ENCODE peak calls at places on chromosome 3, in nine cellular contexts. R, L, V, Q, J, T, Y, G and U are unnamed samples.

GRCh38 chr3:127157181-127157828 is 35.6 kb upstream of the PRR23E start:
- DNase-seq in L (no peak), J (no peak), Q (no peak), R (no peak), T (no peak), Y (no peak), V (peak), G (peak), U (no peak)

GRCh38 chr3:46293035-46293724 is 50.9 kb downstream of the CCR3 start:
- DNase-seq in L (no peak), R (no peak), T (no peak), V (no peak), Q (peak), J (no peak), Y (no peak), G (no peak), U (no peak)

GRCh38 chr3:31399270-31399669 is 133.5 kb upstream of the STT3B start:
- DNase-seq in T (no peak), Y (no peak), L (no peak), Q (no peak), V (no peak), J (no peak), G (no peak), R (no peak), U (no peak)

GRCh38 chr3:36750737-36751136 is 13.6 kb downstream of the DCLK3 start:
- DNase-seq in G (no peak), J (no peak), L (no peak), Y (no peak), V (no peak), R (no peak), Q (no peak), T (no peak), U (no peak)

GRCh38 chr3:119149484-119149883 is 3.5 kb downstream of the TEX55 start:
- DNase-seq in L (peak), R (no peak), J (no peak), Y (no peak), V (no peak), T (no peak), Q (no peak), G (no peak), U (no peak)

GRCh38 chr3:39414421-39414907 is 7.9 kb downstream of the RPSA start:
- DNase-seq in V (no peak), T (no peak), Y (no peak), J (no peak), Q (no peak), L (no peak), R (no peak), G (no peak), U (no peak)

GRCh38 chr3:156617781-156618180 is 56.6 kb upstream of the TIPARP start:
- DNase-seq in G (no peak), J (no peak), V (no peak), Q (no peak), L (no peak), T (no peak), Y (no peak), R (no peak), U (no peak)

GRCh38 chr3:116939091-116939490 is 229.5 kb downstream of the TUSC7 start:
- DNase-seq in J (no peak), R (no peak), L (no peak), Q (no peak), V (no peak), Y (no peak), G (no peak), T (no peak), U (no peak)

GRCh38 chr3:105458518-105459215 is 92.0 kb downstream of the ALCAM start:
- DNase-seq in T (no peak), L (peak), V (no peak), R (no peak), Q (no peak), G (no peak), J (no peak), Y (no peak), U (no peak)

GRCh38 chr3:51929420-51930003 is 12.2 kb downstream of the RRP9 start:
- DNase-seq in Y (no peak), G (no peak), L (no peak), Q (peak), V (no peak), R (no peak), J (no peak), T (no peak), U (peak)

GRCh38 chr3:34323517-34323916 is 525.1 kb downstream of the PDCD6IP start:
- DNase-seq in Y (no peak), J (no peak), G (no peak), R (no peak), T (no peak), V (no peak), Q (no peak), L (no peak), U (no peak)

GRCh38 chr3:18580268-18580667 is 155.1 kb upstream of the SATB1 start:
- DNase-seq in Y (no peak), R (no peak), L (no peak), J (no peak), Q (no peak), V (no peak), T (no peak), G (no peak), U (no peak)

GRCh38 chr3:53045784-53046170 is at the start of gene SFMBT1:
- DNase-seq in J (peak), G (peak), R (peak), L (no peak), V (peak), Q (peak), Y (peak), T (no peak), U (peak)

GRCh38 chr3:15875016-15875689 is 77.4 kb upstream of the ANKRD28 start:
- DNase-seq in T (no peak), Y (no peak), R (no peak), J (no peak), G (no peak), Q (no peak), V (no peak), L (peak), U (no peak)

GRCh38 chr3:13497386-13497785 is 17.3 kb downstream of the HDAC11 start:
- DNase-seq in Q (no peak), T (no peak), G (no peak), Y (no peak), L (no peak), J (no peak), V (no peak), R (no peak), U (no peak)

GRCh38 chr3:72003936-72004335 is 219.0 kb upstream of the PROK2 start:
- DNase-seq in V (no peak), R (no peak), G (no peak), Q (peak), L (no peak), T (no peak), Y (no peak), J (no peak), U (no peak)

GRCh38 chr3:186487819-186488218 is 56.4 kb downstream of the CRYGS start:
- DNase-seq in G (no peak), T (no peak), Y (no peak), V (no peak), R (no peak), Q (peak), J (no peak), L (no peak), U (no peak)

GRCh38 chr3:69116162-69116561 is 6.2 kb downstream of the LMOD3 start:
- DNase-seq in G (no peak), V (no peak), T (no peak), Y (no peak), R (no peak), J (no peak), Q (no peak), L (no peak), U (no peak)

GRCh38 chr3:138824114-138824506 is 10.6 kb downstream of the PIK3CB start:
- DNase-seq in Q (peak), L (no peak), Y (no peak), T (no peak), G (no peak), R (no peak), V (no peak), J (no peak), U (no peak)

GRCh38 chr3:59880717-59881116 is 830.9 kb upstream of the CFAP20DC start:
- DNase-seq in R (no peak), Y (no peak), V (no peak), L (no peak), Q (no peak), G (no peak), T (no peak), J (no peak), U (no peak)

GRCh38 chr3:124078978-124079911 is 87.3 kb upstream of the ROPN1 start:
- DNase-seq in V (no peak), T (no peak), Y (no peak), R (peak), J (no peak), G (no peak), L (peak), Q (peak), U (no peak)

GRCh38 chr3:42814914-42815507 is 5.8 kb downstream of the ACKR2 start:
- DNase-seq in Q (no peak), V (no peak), R (no peak), L (no peak), Y (no peak), T (no peak), J (no peak), G (no peak), U (no peak)

GRCh38 chr3:51503007-51503406 is 3.2 kb upstream of the DCAF1 start:
- DNase-seq in T (no peak), G (peak), L (no peak), Y (no peak), R (no peak), V (no peak), J (no peak), Q (no peak), U (no peak)

GRCh38 chr3:85535517-85535916 is 576.7 kb downstream of the CADM2 start:
- DNase-seq in G (no peak), R (peak), Y (no peak), L (no peak), Q (no peak), T (no peak), V (no peak), J (no peak), U (no peak)

GRCh38 chr3:70992131-70992530 is 591.4 kb downstream of the FOXP1 start:
- DNase-seq in V (no peak), Q (no peak), J (no peak), G (no peak), T (no peak), R (no peak), L (no peak), Y (no peak), U (no peak)

GRCh38 chr3:45104715-45105711 is 41.2 kb downstream of the CDCP1 start:
- DNase-seq in Y (no peak), V (no peak), G (no peak), Q (no peak), T (no peak), L (peak), R (no peak), J (no peak), U (no peak)

GRCh38 chr3:143604849-143605660 is 243.2 kb downstream of the SLC9A9 start:
- DNase-seq in L (no peak), Q (no peak), J (peak), T (no peak), R (no peak), V (no peak), G (no peak), Y (no peak), U (no peak)

GRCh38 chr3:106510206-106510605 is 641.4 kb upstream of the CBLB start:
- DNase-seq in L (peak), Q (no peak), G (no peak), J (no peak), T (no peak), V (no peak), R (no peak), Y (no peak), U (no peak)

GRCh38 chr3:121574449-121574848 is 6.7 kb downstream of the ARGFX start:
- DNase-seq in J (no peak), V (no peak), Q (peak), L (peak), T (no peak), R (no peak), G (no peak), Y (no peak), U (peak)

GRCh38 chr3:157429703-157430102 is 6.9 kb upstream of the PTX3 start:
- DNase-seq in Q (no peak), R (no peak), Y (no peak), J (no peak), G (no peak), V (no peak), L (peak), T (no peak), U (no peak)